ENCODE peak calls at places on chromosomes 3 and 15, in eight cellular contexts. F is HCT116, P is K562, G is stomach, V is GM23338, B is H1, A is endothelial cell of umbilical vein, I is breast epithelium. L is an unnamed sample.

GRCh38 chr3:11168406-11168805 is 14.1 kb downstream of the HRH1 start:
- DNase-seq in B (no peak), V (no peak), F (no peak), G (no peak), I (no peak), A (no peak), P (no peak), L (no peak)

GRCh38 chr15:85128636-85129035 is 147.0 kb downstream of the PDE8A start:
- DNase-seq in B (no peak), F (no peak), G (no peak), I (no peak), P (no peak), V (no peak), A (no peak), L (no peak)

GRCh38 chr3:128009952-128010846 is 42.0 kb upstream of the SEC61A1 start:
- DNase-seq in B (no peak), A (no peak), V (no peak), P (no peak), F (no peak), G (no peak), I (no peak), L (no peak)

GRCh38 chr3:126005951-126006350 is 37.0 kb downstream of the ROPN1B start:
- DNase-seq in P (no peak), A (no peak), F (no peak), I (no peak), V (no peak), G (no peak), B (no peak), L (no peak)

GRCh38 chr3:10518506-10519150 is 13.2 kb upstream of the ATP2B2 start:
- DNase-seq in G (peak; percentile 16), I (no peak), B (peak; percentile 43), F (no peak), P (no peak), A (no peak), V (no peak), L (no peak)

GRCh38 chr15:48046813-48047483 is 73.8 kb upstream of the SLC24A5 start:
- DNase-seq in V (peak; percentile 72), B (no peak), F (no peak), A (no peak), G (no peak), P (no peak), I (no peak), L (no peak)

GRCh38 chr3:16243706-16244490 is 20.8 kb downstream of the DPH3 start:
- DNase-seq in F (no peak), A (peak; percentile 9), I (no peak), G (no peak), V (no peak), B (no peak), P (no peak), L (no peak)

GRCh38 chr3:196144383-196145105 is 62.7 kb upstream of the TFRC start:
- DNase-seq in F (no peak), G (no peak), P (no peak), I (no peak), A (no peak), B (no peak), V (no peak), L (no peak)

GRCh38 chr3:4290272-4290893 is 12.8 kb upstream of the SETMAR start:
- DNase-seq in A (peak; percentile 58), I (no peak), P (peak; percentile 68), V (peak; percentile 55), F (no peak), G (no peak), B (no peak), L (no peak)

GRCh38 chr3:196281962-196282361 is 5.6 kb downstream of the PCYT1A start:
- DNase-seq in I (no peak), A (no peak), P (no peak), G (no peak), F (no peak), V (no peak), B (no peak), L (no peak)

GRCh38 chr15:42194502-42194901 is 13.6 kb downstream of the VPS39 start:
- DNase-seq in G (no peak), F (no peak), V (no peak), I (no peak), P (no peak), A (no peak), B (no peak), L (no peak)

GRCh38 chr3:60514866-60515265 is 736.4 kb downstream of the FHIT start:
- DNase-seq in P (no peak), F (no peak), A (no peak), I (no peak), B (no peak), V (no peak), G (no peak), L (no peak)

GRCh38 chr3:5172018-5172417 is 15.5 kb upstream of the EDEM1 start:
- DNase-seq in G (no peak), A (no peak), B (no peak), F (no peak), P (no peak), I (no peak), V (no peak), L (no peak)

GRCh38 chr15:85443046-85443445 is 62.6 kb downstream of the AKAP13 start:
- DNase-seq in P (no peak), B (no peak), F (no peak), G (no peak), I (no peak), A (no peak), V (no peak), L (no peak)

GRCh38 chr3:119637679-119638525 is 22.5 kb downstream of the POPDC2 start:
- DNase-seq in A (peak; percentile 91), V (no peak), G (no peak), P (no peak), F (no peak), B (no peak), I (no peak), L (no peak)

GRCh38 chr15:74137544-74137920 is 7.1 kb downstream of the ISLR2 start:
- DNase-seq in G (no peak), V (no peak), F (no peak), P (no peak), A (no peak), B (no peak), I (no peak), L (no peak)

GRCh38 chr3:32856355-32856889 is 38.6 kb downstream of the TRIM71 start:
- DNase-seq in A (no peak), I (no peak), F (no peak), V (no peak), B (no peak), G (peak; percentile 59), P (no peak), L (no peak)

GRCh38 chr15:39745415-39745814 is 37.2 kb downstream of the FSIP1 start:
- DNase-seq in V (no peak), I (no peak), P (no peak), B (no peak), G (no peak), F (no peak), A (no peak), L (no peak)

GRCh38 chr15:74541494-74542191 is 623 bp downstream of the ARID3B start:
- DNase-seq in V (peak; percentile 62), F (no peak), I (peak; percentile 52), P (peak; percentile 61), B (peak; percentile 59), A (peak; percentile 68), G (peak; percentile 30), L (peak; percentile 7)

DNA sequence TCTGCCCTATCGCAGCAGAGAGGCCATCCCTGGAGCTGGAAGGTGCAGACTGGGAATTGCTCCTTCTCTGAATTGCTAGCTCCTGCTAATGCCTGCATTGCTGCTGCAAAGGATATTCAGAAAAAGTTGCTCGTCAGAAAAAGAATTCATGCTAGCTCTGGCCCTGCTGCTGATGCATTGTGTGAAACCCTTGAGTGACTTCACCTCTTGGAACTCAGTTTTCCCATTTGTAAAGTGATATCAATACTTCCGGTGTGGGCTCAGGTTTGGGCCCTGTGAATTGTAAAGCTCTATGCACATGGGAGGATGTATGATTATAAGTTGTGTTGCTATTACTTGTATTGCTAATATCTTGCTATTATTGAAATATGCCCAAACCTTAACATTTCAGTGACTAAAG is 11.4 kb downstream of the SQOR start:
- DNase-seq in B (no peak), A (no peak), I (no peak), V (no peak), P (no peak), F (no peak), G (no peak), L (no peak)
- H3K4me3 ChIP-seq in B (no peak overlapping the region), A (no peak overlapping the region), I (no peak overlapping the region), V (no peak overlapping the region), P (no peak overlapping the region), F (no peak overlapping the region), G (no peak overlapping the region), L (no peak overlapping the region)

GRCh38 chr15:96209285-96209735 is 121.2 kb upstream of the NR2F2 start:
- DNase-seq in F (no peak), P (no peak), B (no peak), V (no peak), G (peak; percentile 80), I (no peak), A (no peak), L (no peak)
- TF ChIP-seq POLR2AphosphoS5 in F (no peak), P (no peak), B (no peak), V (no peak), G (peak; percentile 70), I (no peak), A (no peak), L (no peak)

GRCh38 chr3:69084326-69084667 is 440 bp upstream of the ARL6IP5 start:
- DNase-seq in A (peak; percentile 93), G (peak; percentile 43), V (no peak), B (no peak), F (no peak), I (no peak), P (no peak), L (no peak)

GRCh38 chr3:69079269-69080159 is 651 bp downstream of the UBA3 start:
- DNase-seq in V (peak; percentile 44), F (no peak), P (peak; percentile 46), I (no peak), B (no peak), A (peak; percentile 38), G (no peak), L (no peak)

GRCh38 chr3:69081583-69082262 is 1.6 kb upstream of the UBA3 start:
- DNase-seq in B (no peak), F (no peak), V (peak; percentile 43), P (peak; percentile 11), A (peak; percentile 69), I (no peak), G (no peak), L (no peak)

GRCh38 chr3:69082805-69083204 is 1.9 kb upstream of the ARL6IP5 start:
- DNase-seq in B (no peak), P (no peak), V (no peak), A (peak; percentile 71), G (peak; percentile 31), F (no peak), I (no peak), L (no peak)

GRCh38 chr3:69080233-69080644 is at the start of gene UBA3:
- DNase-seq in I (peak; percentile 87), A (peak; percentile 86), V (peak; percentile 93), G (peak; percentile 92), P (peak; percentile 79), B (peak; percentile 84), F (peak; percentile 56), L (peak; percentile 90)
- H3K4me1 ChIP-seq in I (peaks cover 7% of the 10 kb centered on the region), A (peaks cover 55% of the 10 kb centered on the region), V (peaks cover 26% of the 10 kb centered on the region), G (peaks cover 39% of the 10 kb centered on the region), P (peaks cover 29% of the 10 kb centered on the region), B (peaks cover 15% of the 10 kb centered on the region), F (peaks cover 45% of the 10 kb centered on the region), L (peaks cover 4% of the 10 kb centered on the region)

DNA sequence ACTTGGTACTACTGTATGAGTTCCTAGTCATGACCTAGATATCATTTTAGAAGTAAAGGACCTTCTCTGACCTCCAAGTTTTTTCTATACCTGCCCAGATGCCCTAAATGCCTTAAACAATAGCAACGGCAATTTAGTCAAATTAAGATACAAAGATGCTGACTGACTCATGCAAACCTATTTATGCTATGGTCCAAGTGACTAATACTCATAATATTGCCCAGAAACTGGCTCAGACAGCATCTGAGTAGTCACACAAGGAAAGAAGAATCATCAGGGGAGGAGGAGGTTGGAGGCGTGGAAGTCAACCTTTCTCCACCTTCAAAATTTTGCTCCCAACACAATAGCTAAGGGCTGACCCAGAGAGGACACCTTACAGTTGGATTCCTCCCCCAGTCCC is 6.8 kb downstream of the FYCO1 start:
- DNase-seq in V (no peak), A (peak; percentile 78), I (no peak), P (no peak), G (no peak), F (peak; percentile 4), B (no peak), L (no peak)
- H3K4me3 ChIP-seq in V (no peak overlapping the region), A (no peak overlapping the region), I (no peak overlapping the region), P (no peak overlapping the region), G (no peak overlapping the region), F (no peak overlapping the region), B (no peak overlapping the region), L (no peak overlapping the region)